ENCODE peak calls at places on chromosome 14, in four cellular contexts. D is C1 segment of cervical spinal cord; N is stimulated activated CD4-positive, alpha-beta T cell treated with anti-CD3 and anti-CD28 coated beads, TNF-alpha, amount 100 ng/mL, for 1 hour; J is DMS153. O is an unnamed sample.

GRCh38 chr14:87940382-87940781 is 52.6 kb downstream of the GALC start:
- DNase-seq in D (no peak), N (no peak), J (no peak), O (no peak)

GRCh38 chr14:51806026-51806590 is 54.3 kb upstream of the GNG2 start:
- DNase-seq in D (no peak), N (no peak), J (no peak), O (no peak)

GRCh38 chr14:103808403-103809001 is 38.9 kb downstream of the PPP1R13B start:
- DNase-seq in D (no peak), N (peak), J (peak), O (peak)

GRCh38 chr14:94317259-94317658 is 5.9 kb downstream of the SERPINA6 start:
- DNase-seq in D (no peak), N (no peak), J (no peak), O (no peak)

GRCh38 chr14:74360163-74360562 is 11.9 kb downstream of the VRTN start:
- DNase-seq in D (no peak), N (no peak), J (no peak), O (no peak)

GRCh38 chr14:98599082-98599481 is 672.9 kb downstream of the BCL11B start:
- DNase-seq in D (no peak), N (no peak), J (no peak), O (peak)

GRCh38 chr14:64944861-64945260 is 2.3 kb upstream of the GPX2 start:
- DNase-seq in D (no peak), N (no peak), J (no peak), O (no peak)

GRCh38 chr14:49641697-49642129 is 6.7 kb upstream of the DNAAF2 start:
- DNase-seq in D (no peak), N (no peak), J (no peak), O (no peak)

GRCh38 chr14:22266141-22266442 is 322.9 kb downstream of the DAD1 start:
- DNase-seq in D (no peak), N (no peak), J (no peak), O (no peak)

GRCh38 chr14:43803076-43803689 is 703.9 kb downstream of the FSCB start:
- DNase-seq in D (no peak), N (no peak), J (no peak), O (no peak)

GRCh38 chr14:53912121-53912520 is 44.5 kb downstream of the BMP4 start:
- DNase-seq in D (no peak), N (no peak), J (no peak), O (peak)

GRCh38 chr14:89615421-89615820 is 198.4 kb upstream of the FOXN3 start:
- DNase-seq in D (no peak), N (no peak), J (no peak), O (no peak)

GRCh38 chr14:103382375-103382774 is 2.8 kb upstream of the MARK3 start:
- DNase-seq in D (no peak), N (no peak), J (no peak), O (no peak)

GRCh38 chr14:77219591-77219990 is 38.0 kb downstream of the TMEM63C start:
- DNase-seq in D (peak), N (no peak), J (no peak), O (no peak)

GRCh38 chr14:39841088-39841487 is 408.9 kb upstream of the FBXO33 start:
- DNase-seq in D (no peak), N (no peak), J (no peak), O (no peak)

GRCh38 chr14:104576607-104577332 is 2.8 kb upstream of the C14orf180 start:
- DNase-seq in D (no peak), N (no peak), J (no peak), O (no peak)

GRCh38 chr14:77562681-77563080 is 53.8 kb downstream of the SPTLC2 start:
- DNase-seq in D (no peak), N (no peak), J (no peak), O (no peak)

GRCh38 chr14:45686771-45687170 is 433.8 kb upstream of the MIS18BP1 start:
- DNase-seq in D (no peak), N (no peak), J (no peak), O (no peak)

O was measured in NCI-H345.